ENCODE peak calls at places on chromosomes 3 and 15, in seven cellular contexts. B, X, P, W, N, I and C are unnamed samples.

GRCh38 chr3:124075758-124076157 is 83.8 kb upstream of the ROPN1 start:
- DNase-seq in I (no peak), P (no peak), X (no peak), B (no peak), W (no peak), N (no peak), C (no peak)

GRCh38 chr3:42638339-42638842 is 15.1 kb upstream of the ZBTB47 start:
- DNase-seq in B (no peak), W (no peak), N (no peak), P (no peak), I (no peak), X (no peak), C (no peak)

GRCh38 chr3:126015075-126015474 is 46.1 kb downstream of the ROPN1B start:
- DNase-seq in W (no peak), N (no peak), X (no peak), I (no peak), B (no peak), P (no peak), C (no peak)

GRCh38 chr3:185828755-185829154 is 3.9 kb upstream of the IGF2BP2 start:
- DNase-seq in N (no peak), W (no peak), P (no peak), B (no peak), I (no peak), X (no peak), C (no peak)

GRCh38 chr3:160162440-160162839 is 62.8 kb upstream of the C3orf80 start:
- DNase-seq in B (no peak), N (no peak), P (no peak), W (no peak), X (peak), I (no peak), C (no peak)

GRCh38 chr3:43178891-43179366 is 73.0 kb upstream of the POMGNT2 start:
- DNase-seq in X (no peak), P (no peak), W (peak), I (no peak), B (no peak), N (peak), C (peak)

GRCh38 chr15:90142216-90143175 is 40.2 kb upstream of the IDH2 start:
- DNase-seq in I (no peak), B (peak), N (no peak), P (no peak), X (no peak), W (no peak), C (no peak)

GRCh38 chr3:195005251-195005620 is 265.7 kb downstream of the XXYLT1 start:
- DNase-seq in B (no peak), W (no peak), N (no peak), I (no peak), P (no peak), X (no peak), C (no peak)

GRCh38 chr15:93703092-93703785 is 528.1 kb upstream of the MCTP2 start:
- DNase-seq in I (no peak), N (no peak), X (no peak), B (no peak), W (no peak), P (no peak), C (no peak)

GRCh38 chr15:24039683-24040082 is 352.6 kb upstream of the NDN start:
- DNase-seq in I (peak), N (no peak), P (no peak), X (no peak), W (no peak), B (no peak), C (no peak)

GRCh38 chr15:92667291-92667904 is 11.8 kb upstream of the FAM174B start:
- DNase-seq in W (no peak), B (no peak), P (no peak), N (peak), I (no peak), X (peak), C (no peak)

GRCh38 chr3:119294889-119295769 is 946 bp downstream of the ARHGAP31 start:
- DNase-seq in W (peak), P (peak), I (peak), B (peak), N (peak), X (peak), C (no peak)

GRCh38 chr3:42213417-42213816 is 52.6 kb downstream of the CCK start:
- DNase-seq in I (no peak), B (no peak), N (no peak), X (no peak), W (no peak), P (no peak), C (no peak)